ENCODE peak calls at places on chromosomes 5 and 9, in ten cellular contexts. G is OCI-LY7; M is PC-3; U is HCT116; D is heart left ventricle; P is spleen; W is kidney; T is tibial artery; A is CD8-positive, alpha-beta T cell; O is stomach. I is an unnamed sample.

GRCh38 chr5:176461349-176461748 is 13.2 kb downstream of the FAF2 start:
- DNase-seq in G (no peak), M (no peak), U (no peak), D (no peak), P (no peak), W (no peak), T (no peak), A (no peak), O (no peak), I (no peak)

GRCh38 chr5:65062684-65063083 is 294.0 kb downstream of the CWC27 start:
- DNase-seq in G (no peak), M (peak; percentile 70), U (no peak), D (peak; percentile 72), P (no peak), W (no peak), T (peak; percentile 86), A (no peak), O (no peak), I (no peak)

GRCh38 chr5:92394935-92395334 is 1011.8 kb upstream of the ARRDC3 start:
- DNase-seq in G (no peak), M (no peak), U (no peak), D (no peak), P (no peak), W (no peak), T (no peak), A (no peak), O (no peak), I (no peak)

GRCh38 chr9:84384617-84385016 is 44.1 kb upstream of the SLC28A3 start:
- DNase-seq in G (no peak), M (no peak), U (no peak), D (no peak), P (no peak), W (no peak), T (no peak), A (no peak), O (no peak), I (no peak)

GRCh38 chr5:73763300-73764032 is 137.5 kb downstream of the ARHGEF28 start:
- DNase-seq in G (no peak), M (peak; percentile 6), U (no peak), D (no peak), P (no peak), W (no peak), T (no peak), A (no peak), O (no peak), I (no peak)

GRCh38 chr5:147036691-147037245 is 158.2 kb upstream of the PPP2R2B start:
- DNase-seq in G (no peak), M (no peak), U (no peak), D (no peak), P (no peak), W (no peak), T (no peak), A (no peak), O (no peak), I (no peak)

GRCh38 chr5:172002310-172002709 is 4.1 kb downstream of the FBXW11 start:
- DNase-seq in G (peak; percentile 65), M (peak; percentile 40), U (peak; percentile 28), D (no peak), P (no peak), W (no peak), T (no peak), A (no peak), O (no peak), I (no peak)

GRCh38 chr5:57845025-57845424 is 362.4 kb upstream of the ACTBL2 start:
- DNase-seq in G (no peak), M (no peak), U (no peak), D (no peak), P (no peak), W (no peak), T (no peak), A (no peak), O (no peak), I (no peak)

GRCh38 chr5:55123365-55123764 is 20.9 kb downstream of the GZMA start:
- DNase-seq in G (no peak), M (no peak), U (no peak), D (no peak), P (no peak), W (no peak), T (no peak), A (no peak), O (no peak), I (no peak)

GRCh38 chr9:132898043-132898442 is 19.3 kb downstream of the SPACA9 start:
- DNase-seq in G (no peak), M (no peak), U (no peak), D (no peak), P (no peak), W (no peak), T (no peak), A (no peak), O (no peak), I (no peak)

GRCh38 chr5:172542651-172543131 is 88.4 kb upstream of the SH3PXD2B start:
- DNase-seq in G (no peak), M (no peak), U (no peak), D (no peak), P (peak; percentile 43), W (no peak), T (peak; percentile 60), A (no peak), O (peak; percentile 10), I (no peak)

GRCh38 chr9:105401651-105402050 is 46.2 kb upstream of the FSD1L start:
- DNase-seq in G (peak; percentile 31), M (no peak), U (no peak), D (no peak), P (no peak), W (no peak), T (no peak), A (no peak), O (no peak), I (no peak)

GRCh38 chr5:179111267-179112207 is 51.4 kb downstream of the ZNF354C start:
- DNase-seq in G (no peak), M (no peak), U (no peak), D (no peak), P (peak; percentile 29), W (peak; percentile 37), T (peak; percentile 16), A (no peak), O (no peak), I (no peak)

GRCh38 chr9:27338527-27338903 is 41.6 kb upstream of the EQTN start:
- DNase-seq in G (no peak), M (no peak), U (no peak), D (no peak), P (no peak), W (no peak), T (no peak), A (no peak), O (no peak), I (no peak)

GRCh38 chr5:125140855-125141254 is 394.4 kb upstream of the ZNF608 start:
- DNase-seq in G (peak; percentile 5), M (peak; percentile 5), U (no peak), D (no peak), P (no peak), W (no peak), T (no peak), A (no peak), O (no peak), I (no peak)

GRCh38 chr5:138573949-138574670 is 1.1 kb downstream of the HSPA9 start:
- DNase-seq in G (peak; percentile 35), M (peak; percentile 16), U (no peak), D (no peak), P (no peak), W (no peak), T (no peak), A (no peak), O (no peak), I (no peak)

GRCh38 chr9:71349218-71349617 is 227.8 kb upstream of the TRPM3 start:
- DNase-seq in G (no peak), M (no peak), U (no peak), D (no peak), P (no peak), W (no peak), T (no peak), A (no peak), O (no peak), I (no peak)

GRCh38 chr9:132144708-132145365 is 17.0 kb upstream of the NTNG2 start:
- DNase-seq in G (no peak), M (peak; percentile 37), U (no peak), D (no peak), P (no peak), W (peak; percentile 1), T (no peak), A (no peak), O (no peak), I (no peak)

GRCh38 chr5:78597858-78598415 is 50.6 kb downstream of the LHFPL2 start:
- DNase-seq in G (no peak), M (peak; percentile 71), U (no peak), D (no peak), P (no peak), W (no peak), T (no peak), A (no peak), O (no peak), I (no peak)

GRCh38 chr9:110669439-110669838 is 848 bp downstream of the MUSK start:
- DNase-seq in G (no peak), M (peak; percentile 7), U (no peak), D (no peak), P (no peak), W (no peak), T (no peak), A (no peak), O (no peak), I (no peak)
- H3K36me3 ChIP-seq in G (no peaks in the 10 kb centered on the region), M (no peaks in the 10 kb centered on the region), U (no peaks in the 10 kb centered on the region), D (no peaks in the 10 kb centered on the region), P (no peaks in the 10 kb centered on the region), W (no peaks in the 10 kb centered on the region), T (no peaks in the 10 kb centered on the region), A (no peaks in the 10 kb centered on the region), O (no peaks in the 10 kb centered on the region), I (no peaks in the 10 kb centered on the region)

GRCh38 chr9:35664531-35665470 is at the start of gene ARHGEF39:
- DNase-seq in G (peak; percentile 88), M (peak; percentile 81), U (peak; percentile 59), D (peak; percentile 86), P (peak; percentile 92), W (peak; percentile 92), T (peak; percentile 93), A (peak; percentile 54), O (peak; percentile 89), I (peak; percentile 86)
- TF ChIP-seq CTCF in G (peak; percentile 67), M (peak; percentile 51), U (no peak), D (peak; percentile 34), P (no peak), W (peak; percentile 18), T (no peak), A (no peak), O (no peak), I (no peak)

GRCh38 chr5:137496919-137497318 is 2.2 kb downstream of the SPOCK1 start:
- DNase-seq in G (no peak), M (no peak), U (no peak), D (no peak), P (no peak), W (no peak), T (no peak), A (no peak), O (no peak), I (no peak)
- H3K4me1 ChIP-seq in G (no peaks in the 10 kb centered on the region), M (peaks cover 9% of the 10 kb centered on the region), U (no peaks in the 10 kb centered on the region), D (peaks cover 4% of the 10 kb centered on the region), P (peaks cover 7% of the 10 kb centered on the region), W (no peaks in the 10 kb centered on the region), T (no peaks in the 10 kb centered on the region), A (no peaks in the 10 kb centered on the region), O (peaks cover 11% of the 10 kb centered on the region), I (no peaks in the 10 kb centered on the region)

DNA sequence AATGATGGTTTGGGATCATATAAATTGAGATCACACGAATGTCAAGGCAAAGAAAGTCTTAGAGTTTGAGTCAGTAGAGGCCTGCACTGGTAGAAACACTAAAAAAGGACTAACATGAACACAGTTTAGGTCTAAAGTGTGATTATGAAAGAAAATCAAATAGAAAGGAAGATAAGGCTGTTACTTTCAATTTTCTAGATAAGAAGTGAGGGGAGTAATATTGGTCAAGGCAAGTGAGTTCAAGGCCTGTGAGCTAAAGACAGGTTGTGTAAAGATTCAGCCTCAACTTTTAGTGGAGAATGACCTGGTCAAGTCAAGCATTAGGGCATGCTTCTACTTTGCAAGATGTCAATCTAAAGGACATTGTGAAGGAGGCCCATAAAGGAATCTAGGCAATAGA is 19.0 kb downstream of the VLDLR start:
- DNase-seq in G (no peak), M (no peak), U (no peak), D (no peak), P (no peak), W (no peak), T (no peak), A (no peak), O (no peak), I (no peak)
- H3K36me3 ChIP-seq in G (no peaks in the 10 kb centered on the region), M (no peaks in the 10 kb centered on the region), U (no peaks in the 10 kb centered on the region), D (peaks cover 81% of the 10 kb centered on the region), P (peaks cover 6% of the 10 kb centered on the region), W (peaks cover 24% of the 10 kb centered on the region), T (peaks cover 29% of the 10 kb centered on the region), A (no peaks in the 10 kb centered on the region), O (peaks cover 24% of the 10 kb centered on the region), I (peaks cover 5% of the 10 kb centered on the region)

I was measured in pancreas.